ENCODE peak calls at places on chromosomes 3 and 15, in ten cellular contexts. One of them, this sample, is unnamed.

GRCh38 chr15:55649058-55649423 is 60.9 kb upstream of the PYGO1 start:
- DNase-seq in AG08396: peak; percentile 65
- DNase-seq in SK-N-DZ: no peak
- DNase-seq in mesenchymal stem cell: peak; percentile 77
- DNase-seq in GM23248: peak; percentile 86
- DNase-seq in left ventricle myocardium superior: no peak
- DNase-seq in ELR: peak; percentile 81
- DNase-seq in anterior cingulate cortex: no peak
- DNase-seq in activated CD4-positive, CD25-positive, alpha-beta regulatory T cell: no peak
- DNase-seq in fibroblast of mammary gland: peak; percentile 58
- DNase-seq in this sample: peak; percentile 11

GRCh38 chr15:48580736-48581135 is 64.8 kb downstream of the FBN1 start:
- DNase-seq in anterior cingulate cortex: no peak
- DNase-seq in SK-N-DZ: no peak
- DNase-seq in activated CD4-positive, CD25-positive, alpha-beta regulatory T cell: no peak
- DNase-seq in ELR: no peak
- DNase-seq in mesenchymal stem cell: no peak
- DNase-seq in AG08396: no peak
- DNase-seq in left ventricle myocardium superior: no peak
- DNase-seq in fibroblast of mammary gland: no peak
- DNase-seq in GM23248: no peak
- DNase-seq in this sample: no peak

GRCh38 chr15:77579498-77580188 is 53.1 kb downstream of the LINGO1 start:
- DNase-seq in activated CD4-positive, CD25-positive, alpha-beta regulatory T cell: no peak
- DNase-seq in SK-N-DZ: no peak
- DNase-seq in ELR: no peak
- DNase-seq in fibroblast of mammary gland: no peak
- DNase-seq in mesenchymal stem cell: no peak
- DNase-seq in left ventricle myocardium superior: no peak
- DNase-seq in anterior cingulate cortex: no peak
- DNase-seq in AG08396: no peak
- DNase-seq in GM23248: no peak
- DNase-seq in this sample: no peak

GRCh38 chr15:38539008-38539343 is 25.6 kb downstream of the RASGRP1 start:
- DNase-seq in left ventricle myocardium superior: no peak
- DNase-seq in ELR: no peak
- DNase-seq in activated CD4-positive, CD25-positive, alpha-beta regulatory T cell: no peak
- DNase-seq in AG08396: no peak
- DNase-seq in SK-N-DZ: no peak
- DNase-seq in mesenchymal stem cell: no peak
- DNase-seq in anterior cingulate cortex: no peak
- DNase-seq in fibroblast of mammary gland: no peak
- DNase-seq in GM23248: no peak
- DNase-seq in this sample: no peak

GRCh38 chr15:47924381-47924780 is 196.4 kb upstream of the SLC24A5 start:
- DNase-seq in GM23248: no peak
- DNase-seq in SK-N-DZ: no peak
- DNase-seq in fibroblast of mammary gland: no peak
- DNase-seq in mesenchymal stem cell: no peak
- DNase-seq in anterior cingulate cortex: no peak
- DNase-seq in ELR: no peak
- DNase-seq in left ventricle myocardium superior: no peak
- DNase-seq in activated CD4-positive, CD25-positive, alpha-beta regulatory T cell: no peak
- DNase-seq in AG08396: no peak
- DNase-seq in this sample: no peak

GRCh38 chr3:51705276-51706020 is 1.4 kb upstream of the GRM2 start:
- DNase-seq in SK-N-DZ: no peak
- DNase-seq in GM23248: no peak
- DNase-seq in activated CD4-positive, CD25-positive, alpha-beta regulatory T cell: no peak
- DNase-seq in anterior cingulate cortex: no peak
- DNase-seq in fibroblast of mammary gland: no peak
- DNase-seq in ELR: no peak
- DNase-seq in mesenchymal stem cell: no peak
- DNase-seq in left ventricle myocardium superior: no peak
- DNase-seq in AG08396: no peak
- DNase-seq in this sample: no peak

GRCh38 chr3:43022111-43022510 is 43.0 kb downstream of the GASK1A start:
- DNase-seq in mesenchymal stem cell: no peak
- DNase-seq in activated CD4-positive, CD25-positive, alpha-beta regulatory T cell: no peak
- DNase-seq in anterior cingulate cortex: no peak
- DNase-seq in AG08396: no peak
- DNase-seq in fibroblast of mammary gland: no peak
- DNase-seq in SK-N-DZ: no peak
- DNase-seq in left ventricle myocardium superior: no peak
- DNase-seq in ELR: no peak
- DNase-seq in GM23248: no peak
- DNase-seq in this sample: no peak

GRCh38 chr3:9600597-9600996 is 47.0 kb upstream of the LHFPL4 start:
- DNase-seq in fibroblast of mammary gland: no peak
- DNase-seq in SK-N-DZ: peak; percentile 54
- DNase-seq in anterior cingulate cortex: peak; percentile 19
- DNase-seq in activated CD4-positive, CD25-positive, alpha-beta regulatory T cell: no peak
- DNase-seq in left ventricle myocardium superior: peak; percentile 79
- DNase-seq in mesenchymal stem cell: no peak
- DNase-seq in GM23248: peak; percentile 34
- DNase-seq in ELR: no peak
- DNase-seq in AG08396: no peak
- DNase-seq in this sample: no peak

GRCh38 chr3:196284396-196284795 is 3.1 kb downstream of the PCYT1A start:
- DNase-seq in activated CD4-positive, CD25-positive, alpha-beta regulatory T cell: no peak
- DNase-seq in left ventricle myocardium superior: no peak
- DNase-seq in GM23248: peak; percentile 70
- DNase-seq in SK-N-DZ: no peak
- DNase-seq in fibroblast of mammary gland: peak; percentile 52
- DNase-seq in ELR: no peak
- DNase-seq in anterior cingulate cortex: no peak
- DNase-seq in mesenchymal stem cell: peak; percentile 36
- DNase-seq in AG08396: no peak
- DNase-seq in this sample: no peak

GRCh38 chr15:54374184-54374947 is 396.1 kb downstream of the UNC13C start:
- DNase-seq in activated CD4-positive, CD25-positive, alpha-beta regulatory T cell: no peak
- DNase-seq in SK-N-DZ: no peak
- DNase-seq in fibroblast of mammary gland: no peak
- DNase-seq in left ventricle myocardium superior: no peak
- DNase-seq in GM23248: no peak
- DNase-seq in anterior cingulate cortex: no peak
- DNase-seq in mesenchymal stem cell: no peak
- DNase-seq in AG08396: no peak
- DNase-seq in ELR: no peak
- DNase-seq in this sample: no peak

GRCh38 chr3:2597615-2598014 is 498.9 kb downstream of the CNTN4 start:
- DNase-seq in SK-N-DZ: no peak
- DNase-seq in fibroblast of mammary gland: no peak
- DNase-seq in ELR: no peak
- DNase-seq in activated CD4-positive, CD25-positive, alpha-beta regulatory T cell: no peak
- DNase-seq in AG08396: no peak
- DNase-seq in left ventricle myocardium superior: no peak
- DNase-seq in anterior cingulate cortex: no peak
- DNase-seq in GM23248: no peak
- DNase-seq in mesenchymal stem cell: no peak
- DNase-seq in this sample: no peak

GRCh38 chr3:72169120-72169519 is 384.2 kb upstream of the PROK2 start:
- DNase-seq in activated CD4-positive, CD25-positive, alpha-beta regulatory T cell: no peak
- DNase-seq in ELR: no peak
- DNase-seq in GM23248: no peak
- DNase-seq in mesenchymal stem cell: no peak
- DNase-seq in left ventricle myocardium superior: no peak
- DNase-seq in fibroblast of mammary gland: no peak
- DNase-seq in SK-N-DZ: no peak
- DNase-seq in AG08396: no peak
- DNase-seq in anterior cingulate cortex: no peak
- DNase-seq in this sample: no peak

GRCh38 chr3:159586587-159587202 is 401.9 kb upstream of the IL12A start:
- DNase-seq in left ventricle myocardium superior: no peak
- DNase-seq in mesenchymal stem cell: peak; percentile 28
- DNase-seq in AG08396: peak; percentile 27
- DNase-seq in GM23248: peak; percentile 50
- DNase-seq in ELR: peak; percentile 78
- DNase-seq in activated CD4-positive, CD25-positive, alpha-beta regulatory T cell: no peak
- DNase-seq in anterior cingulate cortex: no peak
- DNase-seq in SK-N-DZ: peak; percentile 68
- DNase-seq in fibroblast of mammary gland: peak; percentile 52
- DNase-seq in this sample: peak; percentile 6

GRCh38 chr15:74443100-74443909 is 9.5 kb upstream of the SEMA7A start:
- DNase-seq in GM23248: peak; percentile 74
- DNase-seq in ELR: no peak
- DNase-seq in SK-N-DZ: no peak
- DNase-seq in mesenchymal stem cell: no peak
- DNase-seq in anterior cingulate cortex: no peak
- DNase-seq in AG08396: no peak
- DNase-seq in left ventricle myocardium superior: no peak
- DNase-seq in fibroblast of mammary gland: no peak
- DNase-seq in activated CD4-positive, CD25-positive, alpha-beta regulatory T cell: no peak
- DNase-seq in this sample: no peak

GRCh38 chr15:36737430-36737891 is 158.0 kb downstream of the CDIN1 start:
- DNase-seq in AG08396: peak; percentile 16
- DNase-seq in anterior cingulate cortex: no peak
- DNase-seq in fibroblast of mammary gland: peak; percentile 63
- DNase-seq in activated CD4-positive, CD25-positive, alpha-beta regulatory T cell: no peak
- DNase-seq in SK-N-DZ: no peak
- DNase-seq in GM23248: peak; percentile 53
- DNase-seq in ELR: peak; percentile 79
- DNase-seq in mesenchymal stem cell: peak; percentile 52
- DNase-seq in left ventricle myocardium superior: no peak
- DNase-seq in this sample: peak; percentile 8

GRCh38 chr3:49602877-49603411 is 48.7 kb downstream of the BSN start:
- DNase-seq in SK-N-DZ: no peak
- DNase-seq in AG08396: no peak
- DNase-seq in anterior cingulate cortex: no peak
- DNase-seq in mesenchymal stem cell: no peak
- DNase-seq in activated CD4-positive, CD25-positive, alpha-beta regulatory T cell: peak; percentile 20
- DNase-seq in fibroblast of mammary gland: no peak
- DNase-seq in GM23248: no peak
- DNase-seq in left ventricle myocardium superior: no peak
- DNase-seq in ELR: peak; percentile 43
- DNase-seq in this sample: no peak

GRCh38 chr3:134795776-134796312 is 784 bp downstream of the EPHB1 start:
- DNase-seq in SK-N-DZ: no peak
- DNase-seq in ELR: peak; percentile 14
- DNase-seq in anterior cingulate cortex: peak; percentile 33
- DNase-seq in GM23248: peak; percentile 71
- DNase-seq in activated CD4-positive, CD25-positive, alpha-beta regulatory T cell: no peak
- DNase-seq in left ventricle myocardium superior: peak; percentile 35
- DNase-seq in fibroblast of mammary gland: peak; percentile 21
- DNase-seq in mesenchymal stem cell: peak; percentile 23
- DNase-seq in AG08396: peak; percentile 45
- DNase-seq in this sample: no peak

GRCh38 chr3:57127849-57128566 is 37.1 kb downstream of the IL17RD start:
- DNase-seq in GM23248: peak; percentile 87
- DNase-seq in left ventricle myocardium superior: no peak
- DNase-seq in anterior cingulate cortex: no peak
- DNase-seq in activated CD4-positive, CD25-positive, alpha-beta regulatory T cell: no peak
- DNase-seq in AG08396: no peak
- DNase-seq in fibroblast of mammary gland: peak; percentile 94
- DNase-seq in ELR: peak; percentile 79
- DNase-seq in mesenchymal stem cell: peak; percentile 36
- DNase-seq in SK-N-DZ: peak; percentile 91
- DNase-seq in this sample: no peak

GRCh38 chr3:5186854-5187151 is 704 bp upstream of the EDEM1 start:
- DNase-seq in ELR: peak; percentile 42
- DNase-seq in fibroblast of mammary gland: peak; percentile 43
- DNase-seq in SK-N-DZ: no peak
- DNase-seq in activated CD4-positive, CD25-positive, alpha-beta regulatory T cell: no peak
- DNase-seq in GM23248: peak; percentile 74
- DNase-seq in mesenchymal stem cell: peak; percentile 62
- DNase-seq in anterior cingulate cortex: no peak
- DNase-seq in left ventricle myocardium superior: no peak
- DNase-seq in AG08396: peak; percentile 20
- DNase-seq in this sample: no peak

GRCh38 chr3:136380530-136380929 is 130.4 kb downstream of the PCCB start:
- DNase-seq in SK-N-DZ: no peak
- DNase-seq in fibroblast of mammary gland: peak; percentile 42
- DNase-seq in AG08396: no peak
- DNase-seq in mesenchymal stem cell: no peak
- DNase-seq in anterior cingulate cortex: no peak
- DNase-seq in GM23248: peak; percentile 37
- DNase-seq in ELR: peak; percentile 36
- DNase-seq in activated CD4-positive, CD25-positive, alpha-beta regulatory T cell: no peak
- DNase-seq in left ventricle myocardium superior: no peak
- DNase-seq in this sample: no peak

GRCh38 chr15:77666296-77666660 is 33.6 kb upstream of the LINGO1 start:
- DNase-seq in fibroblast of mammary gland: no peak
- DNase-seq in left ventricle myocardium superior: no peak
- DNase-seq in SK-N-DZ: no peak
- DNase-seq in mesenchymal stem cell: no peak
- DNase-seq in AG08396: no peak
- DNase-seq in ELR: no peak
- DNase-seq in activated CD4-positive, CD25-positive, alpha-beta regulatory T cell: no peak
- DNase-seq in GM23248: no peak
- DNase-seq in anterior cingulate cortex: no peak
- DNase-seq in this sample: no peak

GRCh38 chr15:98737122-98737521 is 88.8 kb downstream of the IGF1R start:
- DNase-seq in activated CD4-positive, CD25-positive, alpha-beta regulatory T cell: no peak
- DNase-seq in ELR: no peak
- DNase-seq in GM23248: no peak
- DNase-seq in anterior cingulate cortex: no peak
- DNase-seq in mesenchymal stem cell: no peak
- DNase-seq in AG08396: no peak
- DNase-seq in SK-N-DZ: no peak
- DNase-seq in left ventricle myocardium superior: no peak
- DNase-seq in fibroblast of mammary gland: no peak
- DNase-seq in this sample: no peak

GRCh38 chr15:27059610-27060202 is 88.7 kb downstream of the GABRG3 start:
- DNase-seq in anterior cingulate cortex: no peak
- DNase-seq in mesenchymal stem cell: peak; percentile 10
- DNase-seq in SK-N-DZ: peak; percentile 49
- DNase-seq in GM23248: peak; percentile 47
- DNase-seq in AG08396: peak; percentile 40
- DNase-seq in fibroblast of mammary gland: peak; percentile 26
- DNase-seq in activated CD4-positive, CD25-positive, alpha-beta regulatory T cell: no peak
- DNase-seq in ELR: peak; percentile 33
- DNase-seq in left ventricle myocardium superior: no peak
- DNase-seq in this sample: peak; percentile 49

GRCh38 chr3:143973352-143974021 is 1.9 kb downstream of the DIPK2A start:
- DNase-seq in anterior cingulate cortex: no peak
- DNase-seq in GM23248: peak; percentile 45
- DNase-seq in AG08396: no peak
- DNase-seq in mesenchymal stem cell: peak; percentile 49
- DNase-seq in SK-N-DZ: peak; percentile 29
- DNase-seq in left ventricle myocardium superior: no peak
- DNase-seq in fibroblast of mammary gland: peak; percentile 46
- DNase-seq in ELR: peak; percentile 55
- DNase-seq in activated CD4-positive, CD25-positive, alpha-beta regulatory T cell: no peak
- DNase-seq in this sample: no peak

GRCh38 chr15:74540135-74540760 is 772 bp upstream of the ARID3B start:
- DNase-seq in left ventricle myocardium superior: no peak
- DNase-seq in mesenchymal stem cell: peak; percentile 71
- DNase-seq in AG08396: no peak
- DNase-seq in GM23248: peak; percentile 70
- DNase-seq in SK-N-DZ: no peak
- DNase-seq in ELR: peak; percentile 64
- DNase-seq in anterior cingulate cortex: no peak
- DNase-seq in fibroblast of mammary gland: peak; percentile 57
- DNase-seq in activated CD4-positive, CD25-positive, alpha-beta regulatory T cell: no peak
- DNase-seq in this sample: no peak

GRCh38 chr15:68833734-68834334 is 13.1 kb upstream of the ANP32A start:
- DNase-seq in ELR: no peak
- DNase-seq in SK-N-DZ: peak; percentile 42
- DNase-seq in anterior cingulate cortex: no peak
- DNase-seq in fibroblast of mammary gland: no peak
- DNase-seq in left ventricle myocardium superior: no peak
- DNase-seq in AG08396: no peak
- DNase-seq in mesenchymal stem cell: no peak
- DNase-seq in activated CD4-positive, CD25-positive, alpha-beta regulatory T cell: no peak
- DNase-seq in GM23248: no peak
- DNase-seq in this sample: no peak

GRCh38 chr3:151445283-151446001 is 15.4 kb downstream of the IGSF10 start:
- DNase-seq in left ventricle myocardium superior: no peak
- DNase-seq in anterior cingulate cortex: no peak
- DNase-seq in SK-N-DZ: no peak
- DNase-seq in ELR: peak; percentile 90
- DNase-seq in fibroblast of mammary gland: peak; percentile 96
- DNase-seq in mesenchymal stem cell: peak; percentile 43
- DNase-seq in activated CD4-positive, CD25-positive, alpha-beta regulatory T cell: no peak
- DNase-seq in AG08396: peak; percentile 55
- DNase-seq in GM23248: peak; percentile 94
- DNase-seq in this sample: peak; percentile 23

GRCh38 chr15:22839046-22839705 is 710 bp downstream of the NIPA2 start:
- DNase-seq in left ventricle myocardium superior: no peak
- DNase-seq in activated CD4-positive, CD25-positive, alpha-beta regulatory T cell: no peak
- DNase-seq in GM23248: peak; percentile 48
- DNase-seq in SK-N-DZ: no peak
- DNase-seq in fibroblast of mammary gland: no peak
- DNase-seq in AG08396: peak; percentile 18
- DNase-seq in mesenchymal stem cell: peak; percentile 26
- DNase-seq in anterior cingulate cortex: no peak
- DNase-seq in ELR: peak; percentile 22
- DNase-seq in this sample: no peak

This sample was measured in H54.